ENCODE peak calls at places on chromosomes 16 and 17, in five cellular contexts. U is uterus, H is brain microvascular endothelial cell, T is OCI-LY7, Z is HFF-Myc. I is an unnamed sample.

GRCh38 chr16:79286646-79287423 is 313.7 kb downstream of the MAF start:
- DNase-seq in U (no peak), H (no peak), T (peak; percentile 91), Z (no peak), I (peak; percentile 81)

GRCh38 chr17:21024024-21024423 is 18.8 kb downstream of the USP22 start:
- DNase-seq in U (no peak), H (no peak), T (no peak), Z (no peak), I (no peak)

GRCh38 chr16:27787661-27788060 is 237.7 kb downstream of the KATNIP start:
- DNase-seq in U (no peak), H (no peak), T (no peak), Z (no peak), I (no peak)

GRCh38 chr16:69589434-69590269 is 23.9 kb downstream of the NFAT5 start:
- DNase-seq in U (no peak), H (no peak), T (no peak), Z (no peak), I (no peak)

GRCh38 chr17:41391535-41391934 is 5.9 kb downstream of the KRT31 start:
- DNase-seq in U (no peak), H (no peak), T (no peak), Z (no peak), I (no peak)

GRCh38 chr17:82948081-82948511 is 108.3 kb upstream of the ZNF750 start:
- DNase-seq in U (peak; percentile 10), H (no peak), T (no peak), Z (no peak), I (no peak)

GRCh38 chr17:37089998-37090397 is 141.2 kb downstream of the AATF start:
- DNase-seq in U (no peak), H (no peak), T (no peak), Z (no peak), I (no peak)

GRCh38 chr17:46984892-46985291 is 5.8 kb upstream of the RPRML start:
- DNase-seq in U (no peak), H (no peak), T (no peak), Z (no peak), I (peak; percentile 52)

GRCh38 chr17:19759934-19760530 is 11.9 kb upstream of the ALDH3A1 start:
- DNase-seq in U (no peak), H (no peak), T (no peak), Z (no peak), I (no peak)

GRCh38 chr17:76496464-76496863 is 4.8 kb downstream of the RHBDF2 start:
- DNase-seq in U (no peak), H (no peak), T (no peak), Z (no peak), I (no peak)

GRCh38 chr16:3235856-3236669 is 1.1 kb upstream of the ZNF200 start:
- DNase-seq in U (peak; percentile 37), H (no peak), T (no peak), Z (no peak), I (peak; percentile 36)

GRCh38 chr17:16991349-16992009 is 19.6 kb upstream of the TNFRSF13B start:
- DNase-seq in U (peak; percentile 63), H (peak; percentile 63), T (peak; percentile 90), Z (no peak), I (peak; percentile 98)

GRCh38 chr16:2597560-2597902 is 59.7 kb downstream of the PDPK1 start:
- DNase-seq in U (no peak), H (no peak), T (no peak), Z (no peak), I (peak; percentile 45)

GRCh38 chr17:81682565-81683207 is 911 bp downstream of the ARL16 start:
- DNase-seq in U (no peak), H (peak; percentile 24), T (no peak), Z (no peak), I (no peak)

GRCh38 chr16:391885-392335 is 5.1 kb upstream of the NME4 start:
- DNase-seq in U (no peak), H (peak; percentile 73), T (peak; percentile 65), Z (peak; percentile 65), I (peak; percentile 67)

GRCh38 chr16:1335996-1336395 is 2.6 kb downstream of the BAIAP3 start:
- DNase-seq in U (no peak), H (no peak), T (no peak), Z (no peak), I (no peak)

GRCh38 chr17:77957869-77958715 is at the start of gene TNRC6C:
- DNase-seq in U (peak; percentile 100), H (peak; percentile 99), T (peak; percentile 100), Z (peak; percentile 92), I (peak; percentile 99)

GRCh38 chr17:77959926-77960521 is 1.5 kb downstream of the TNRC6C start:
- DNase-seq in U (no peak), H (no peak), T (peak; percentile 35), Z (no peak), I (no peak)

GRCh38 chr17:77959216-77959925 is 868 bp downstream of the TNRC6C start:
- DNase-seq in U (no peak), H (peak; percentile 8), T (peak; percentile 57), Z (no peak), I (peak; percentile 30)

GRCh38 chr17:77957215-77957868 is 1.2 kb upstream of the TNRC6C start:
- DNase-seq in U (no peak), H (no peak), T (peak; percentile 30), Z (no peak), I (no peak)

GRCh38 chr17:77958716-77959215 is 263 bp downstream of the TNRC6C start:
- DNase-seq in U (no peak), H (no peak), T (peak; percentile 42), Z (no peak), I (no peak)
- H3K4me3 ChIP-seq in U (peak overlapping the region; percentile 46), H (peak overlapping the region; percentile 62), T (peak overlapping the region; percentile 85), Z (peak overlapping the region; percentile 69), I (peak overlapping the region; percentile 67)

GRCh38 chr17:357634-358033 is 5.0 kb upstream of the RPH3AL start:
- DNase-seq in U (no peak), H (no peak), T (no peak), Z (no peak), I (no peak)
- H3K4me3 ChIP-seq in U (no peak overlapping the region), H (no peak overlapping the region), T (no peak overlapping the region), Z (no peak overlapping the region), I (no peak overlapping the region)

DNA sequence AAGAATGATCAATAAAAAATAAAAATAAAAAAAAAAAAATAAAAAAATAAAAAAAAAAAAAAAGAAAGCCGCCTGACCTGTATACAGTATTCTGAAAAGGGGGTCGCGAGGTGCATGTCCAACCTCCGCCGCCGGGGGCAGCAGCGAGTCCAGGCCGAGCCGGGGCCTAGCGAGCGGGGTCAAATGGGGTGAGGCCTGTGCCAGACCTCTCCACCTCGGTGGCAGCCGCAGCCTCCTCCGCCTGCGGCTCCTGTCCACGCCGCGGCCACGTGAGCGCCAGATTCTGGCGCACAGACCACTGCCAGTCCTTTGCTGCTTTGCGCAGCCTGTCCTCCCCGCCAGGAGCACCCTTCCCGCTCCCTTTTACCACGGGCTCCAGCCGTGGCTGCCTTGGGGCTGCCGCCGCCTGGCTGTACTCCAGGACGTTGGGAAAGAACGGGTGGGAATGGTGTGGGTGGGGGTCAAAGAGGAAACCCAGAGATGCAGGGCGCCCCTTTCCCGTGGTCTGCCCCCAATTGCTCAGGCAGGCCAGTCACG is 2.4 kb upstream of the BCKDK start:
- DNase-seq in U (peak; percentile 81), H (peak; percentile 37), T (peak; percentile 77), Z (peak; percentile 32), I (peak; percentile 92)
- H3K4me3 ChIP-seq in U (no peak overlapping the region), H (peak overlapping the region; percentile 17), T (no peak overlapping the region), Z (no peak overlapping the region), I (no peak overlapping the region)

DNA sequence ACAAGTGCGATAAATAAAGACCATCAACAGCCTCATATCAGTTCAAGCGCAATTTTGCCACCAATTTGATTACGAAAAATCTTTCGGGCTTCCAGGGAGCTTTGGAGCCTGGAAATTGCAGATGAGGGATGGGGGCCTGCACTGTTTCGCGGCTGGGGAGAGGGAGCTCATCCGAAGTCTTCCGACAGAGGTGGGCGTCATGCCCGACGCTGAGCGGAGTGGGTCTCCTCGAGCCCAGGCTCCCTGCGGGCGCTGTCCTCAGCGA is 115.9 kb upstream of the SMURF2 start:
- DNase-seq in U (no peak), H (no peak), T (no peak), Z (no peak), I (no peak)
- H3K4me3 ChIP-seq in U (no peak overlapping the region), H (no peak overlapping the region), T (peak overlapping the region; percentile 46), Z (no peak overlapping the region), I (no peak overlapping the region)

GRCh38 chr16:85137323-85138072 is 25.2 kb upstream of the CIBAR2 start:
- DNase-seq in U (peak; percentile 95), H (peak; percentile 42), T (no peak), Z (peak; percentile 87), I (peak; percentile 90)
- H3K4me3 ChIP-seq in U (peak overlapping the region; percentile 26), H (peak overlapping the region; percentile 22), T (no peak overlapping the region), Z (peak overlapping the region; percentile 11), I (peak overlapping the region; percentile 28)

DNA sequence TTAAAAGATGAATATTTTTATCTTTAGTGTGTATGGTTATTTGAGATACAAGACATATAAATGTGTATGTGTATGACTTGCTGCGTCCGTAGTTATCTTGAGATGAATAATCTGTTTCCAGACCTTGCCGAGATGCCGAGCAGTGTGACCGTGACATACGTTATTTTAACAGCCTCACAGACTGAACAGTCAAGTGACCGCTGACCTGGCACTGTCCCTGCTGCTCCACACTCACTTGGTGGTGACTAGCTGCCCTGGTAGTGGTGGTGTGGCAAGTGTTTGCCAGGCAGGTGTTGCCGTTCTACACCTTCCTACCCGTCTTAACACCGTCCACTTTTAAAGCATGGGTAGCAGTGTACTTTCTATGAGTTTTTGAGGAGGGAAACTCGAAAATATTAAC is 5.0 kb downstream of the ZC3H18 start:
- DNase-seq in U (no peak), H (no peak), T (no peak), Z (no peak), I (no peak)
- H3K4me3 ChIP-seq in U (no peak overlapping the region), H (no peak overlapping the region), T (no peak overlapping the region), Z (no peak overlapping the region), I (no peak overlapping the region)

GRCh38 chr16:57693539-57693938 is 1.1 kb upstream of the DRC7 start:
- DNase-seq in U (no peak), H (no peak), T (no peak), Z (no peak), I (no peak)

GRCh38 chr16:57694191-57694555 is 433 bp upstream of the DRC7 start:
- DNase-seq in U (no peak), H (no peak), T (no peak), Z (no peak), I (peak; percentile 94)

GRCh38 chr16:57696240-57696639 is 1.6 kb downstream of the DRC7 start:
- DNase-seq in U (no peak), H (no peak), T (no peak), Z (no peak), I (no peak)

GRCh38 chr16:57695378-57696054 is 910 bp downstream of the DRC7 start:
- DNase-seq in U (no peak), H (no peak), T (no peak), Z (no peak), I (peak; percentile 53)

DNA sequence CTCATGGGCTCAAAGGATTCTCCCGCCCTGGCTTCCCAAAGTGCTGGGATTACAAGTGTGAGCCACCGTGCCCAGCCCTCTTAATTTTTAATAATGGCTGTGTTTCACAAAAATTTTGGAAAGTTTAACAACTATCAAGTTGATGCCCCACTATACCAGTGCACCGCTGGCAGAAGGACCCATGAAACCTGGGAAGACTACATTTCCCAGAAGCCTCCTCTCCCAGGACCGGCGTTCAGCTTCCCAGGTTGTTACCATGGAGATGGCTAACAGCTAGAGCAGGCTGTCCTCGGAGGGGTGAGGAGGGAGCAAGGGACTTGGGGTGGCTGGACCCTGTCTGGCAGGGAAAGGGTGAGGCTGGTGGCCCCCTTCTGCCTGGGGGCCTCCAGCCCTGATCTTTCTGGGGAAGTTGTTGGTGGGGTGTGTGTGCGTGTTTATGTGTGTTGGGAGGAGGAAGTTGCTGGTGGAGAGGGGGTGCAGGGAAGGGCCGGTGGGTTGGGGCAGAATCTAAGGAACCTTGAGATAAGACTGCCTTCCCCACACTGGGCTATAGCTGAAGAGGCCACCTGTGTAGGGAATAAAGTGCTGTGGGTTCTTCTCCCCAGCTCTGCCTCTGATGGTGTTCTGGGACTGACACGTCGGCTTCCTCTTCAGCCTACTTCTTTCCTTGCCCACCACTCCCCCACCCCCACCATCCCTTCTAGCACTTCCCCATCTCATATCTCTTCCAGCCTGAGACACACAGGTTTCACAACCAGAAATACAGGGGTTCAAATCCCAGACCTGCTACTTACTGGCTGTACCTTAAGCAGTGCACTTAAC is at the start of gene DRC7:
- DNase-seq in U (peak; percentile 32), H (peak; percentile 34), T (peak; percentile 58), Z (no peak), I (peak; percentile 80)
- H3K4me3 ChIP-seq in U (no peak within 1 kb of the TSS), H (peak within 1 kb of the TSS; percentile 39), T (peak within 1 kb of the TSS; percentile 53), Z (no peak within 1 kb of the TSS), I (no peak within 1 kb of the TSS)

I was measured in pancreas.